ENCODE peak calls at places on chromosomes 7 and 10, in nine cellular contexts. One of them, this sample, is unnamed. For H3K4me1, the result is how much of the 10 kb centered on the place peaks cover.

GRCh38 chr10:125363776-125364175 is 203.4 kb upstream of the CTBP2 start:
- DNase-seq in GM23338: no peak
- DNase-seq in CD8-positive, alpha-beta T cell: no peak
- DNase-seq in CD4-positive, CD25-positive, alpha-beta regulatory T cell: no peak
- DNase-seq in heart left ventricle: no peak
- DNase-seq in suprapubic skin: no peak
- DNase-seq in SJSA1: no peak
- DNase-seq in A549: no peak
- DNase-seq in right atrium auricular region: no peak
- DNase-seq in this sample: no peak

GRCh38 chr7:13990319-13990983 is 985 bp upstream of the ETV1 start:
- DNase-seq in GM23338: peak
- DNase-seq in CD8-positive, alpha-beta T cell: no peak
- DNase-seq in CD4-positive, CD25-positive, alpha-beta regulatory T cell: no peak
- DNase-seq in heart left ventricle: peak
- DNase-seq in suprapubic skin: no peak
- DNase-seq in SJSA1: peak
- DNase-seq in A549: peak
- DNase-seq in right atrium auricular region: peak
- DNase-seq in this sample: peak

GRCh38 chr10:77832243-77832642 is 94.3 kb downstream of the DLG5 start:
- DNase-seq in GM23338: no peak
- DNase-seq in CD8-positive, alpha-beta T cell: peak
- DNase-seq in CD4-positive, CD25-positive, alpha-beta regulatory T cell: no peak
- DNase-seq in heart left ventricle: no peak
- DNase-seq in suprapubic skin: no peak
- DNase-seq in SJSA1: no peak
- DNase-seq in A549: no peak
- DNase-seq in right atrium auricular region: no peak
- DNase-seq in this sample: no peak

GRCh38 chr7:34315032-34315431 is 343.0 kb upstream of the NPSR1 start:
- DNase-seq in GM23338: no peak
- DNase-seq in CD8-positive, alpha-beta T cell: no peak
- DNase-seq in CD4-positive, CD25-positive, alpha-beta regulatory T cell: no peak
- DNase-seq in heart left ventricle: no peak
- DNase-seq in suprapubic skin: no peak
- DNase-seq in SJSA1: no peak
- DNase-seq in A549: peak
- DNase-seq in right atrium auricular region: no peak
- DNase-seq in this sample: no peak

GRCh38 chr7:66554326-66554725 is 74.4 kb upstream of the KCTD7 start:
- DNase-seq in GM23338: no peak
- DNase-seq in CD8-positive, alpha-beta T cell: no peak
- DNase-seq in CD4-positive, CD25-positive, alpha-beta regulatory T cell: no peak
- DNase-seq in heart left ventricle: no peak
- DNase-seq in suprapubic skin: no peak
- DNase-seq in SJSA1: no peak
- DNase-seq in A549: no peak
- DNase-seq in right atrium auricular region: no peak
- DNase-seq in this sample: no peak

GRCh38 chr10:94310369-94310768 is 52.4 kb downstream of the NOC3L start:
- DNase-seq in GM23338: no peak
- DNase-seq in CD8-positive, alpha-beta T cell: no peak
- DNase-seq in CD4-positive, CD25-positive, alpha-beta regulatory T cell: no peak
- DNase-seq in heart left ventricle: no peak
- DNase-seq in suprapubic skin: no peak
- DNase-seq in SJSA1: no peak
- DNase-seq in A549: no peak
- DNase-seq in right atrium auricular region: no peak
- DNase-seq in this sample: no peak

GRCh38 chr10:75395171-75395954 is 6.2 kb downstream of the ZNF503 start:
- DNase-seq in GM23338: peak
- DNase-seq in CD8-positive, alpha-beta T cell: no peak
- DNase-seq in CD4-positive, CD25-positive, alpha-beta regulatory T cell: no peak
- DNase-seq in heart left ventricle: peak
- DNase-seq in suprapubic skin: no peak
- DNase-seq in SJSA1: no peak
- DNase-seq in A549: peak
- DNase-seq in right atrium auricular region: peak
- DNase-seq in this sample: peak

GRCh38 chr10:74223755-74224530 is 72.9 kb downstream of the ADK start:
- DNase-seq in GM23338: no peak
- DNase-seq in CD8-positive, alpha-beta T cell: no peak
- DNase-seq in CD4-positive, CD25-positive, alpha-beta regulatory T cell: no peak
- DNase-seq in heart left ventricle: no peak
- DNase-seq in suprapubic skin: no peak
- DNase-seq in SJSA1: peak
- DNase-seq in A549: peak
- DNase-seq in right atrium auricular region: no peak
- DNase-seq in this sample: no peak

GRCh38 chr10:131934769-131935168 is 34.0 kb downstream of the PPP2R2D start:
- DNase-seq in GM23338: no peak
- DNase-seq in CD8-positive, alpha-beta T cell: no peak
- DNase-seq in CD4-positive, CD25-positive, alpha-beta regulatory T cell: no peak
- DNase-seq in heart left ventricle: no peak
- DNase-seq in suprapubic skin: no peak
- DNase-seq in SJSA1: no peak
- DNase-seq in A549: no peak
- DNase-seq in right atrium auricular region: no peak
- DNase-seq in this sample: peak

GRCh38 chr10:17003151-17003550 is 126.5 kb downstream of the CUBN start:
- DNase-seq in GM23338: no peak
- DNase-seq in CD8-positive, alpha-beta T cell: peak
- DNase-seq in CD4-positive, CD25-positive, alpha-beta regulatory T cell: peak
- DNase-seq in heart left ventricle: no peak
- DNase-seq in suprapubic skin: no peak
- DNase-seq in SJSA1: no peak
- DNase-seq in A549: no peak
- DNase-seq in right atrium auricular region: no peak
- DNase-seq in this sample: no peak

GRCh38 chr10:13346280-13346819 is 1.7 kb downstream of the SEPHS1 start:
- DNase-seq in GM23338: no peak
- DNase-seq in CD8-positive, alpha-beta T cell: no peak
- DNase-seq in CD4-positive, CD25-positive, alpha-beta regulatory T cell: no peak
- DNase-seq in heart left ventricle: peak
- DNase-seq in suprapubic skin: no peak
- DNase-seq in SJSA1: peak
- DNase-seq in A549: no peak
- DNase-seq in right atrium auricular region: no peak
- DNase-seq in this sample: no peak

DNA sequence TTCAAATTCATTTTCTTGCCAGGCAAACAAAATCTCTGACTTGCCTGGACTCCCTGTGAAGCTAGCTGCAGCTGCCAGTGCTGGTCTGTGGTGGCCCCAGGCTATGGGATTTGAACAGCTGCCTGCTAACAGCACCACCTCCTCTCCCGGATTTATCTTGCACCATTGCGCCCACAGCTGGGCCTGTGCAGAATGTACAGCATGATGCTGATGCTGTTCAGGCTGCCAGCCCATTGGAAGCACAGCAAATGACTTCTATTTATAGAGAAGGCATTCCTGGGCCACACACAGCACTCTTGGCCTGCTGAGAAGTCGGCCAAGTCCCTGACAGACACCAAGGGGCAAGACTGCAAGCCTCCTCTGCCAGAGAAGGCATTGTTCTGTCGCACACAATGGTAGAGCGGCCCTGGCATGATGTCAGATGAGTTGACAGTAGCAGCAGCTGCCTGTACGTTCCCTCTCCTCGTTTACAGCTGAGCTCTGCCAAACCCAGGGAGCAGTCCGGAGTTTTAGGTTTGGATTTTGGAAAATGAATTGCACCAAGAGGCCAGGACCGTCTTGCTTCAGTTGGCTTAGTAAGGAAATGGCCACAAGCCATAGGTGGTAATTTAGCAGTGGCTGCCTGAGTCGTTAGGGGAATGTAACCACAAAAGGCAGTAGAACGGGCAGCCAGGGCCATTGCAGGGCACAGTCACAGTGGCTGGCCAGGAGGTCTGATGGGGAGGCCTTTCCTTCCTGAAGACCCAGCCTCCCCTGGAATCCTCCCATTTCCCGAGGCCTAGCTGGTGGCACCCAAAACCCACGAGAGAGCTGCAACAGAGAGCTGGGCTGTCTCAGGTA is 38.5 kb downstream of the MTURN start:
- DNase-seq in GM23338: no peak
- DNase-seq in CD8-positive, alpha-beta T cell: no peak
- DNase-seq in CD4-positive, CD25-positive, alpha-beta regulatory T cell: no peak
- DNase-seq in heart left ventricle: peak
- DNase-seq in suprapubic skin: peak
- DNase-seq in SJSA1: peak
- DNase-seq in A549: peak
- DNase-seq in right atrium auricular region: peak
- DNase-seq in this sample: no peak
- H3K27ac ChIP-seq in GM23338: no peak
- H3K27ac ChIP-seq in CD8-positive, alpha-beta T cell: no peak
- H3K27ac ChIP-seq in CD4-positive, CD25-positive, alpha-beta regulatory T cell: no peak
- H3K27ac ChIP-seq in heart left ventricle: peak
- H3K27ac ChIP-seq in suprapubic skin: peak
- H3K27ac ChIP-seq in SJSA1: peak
- H3K27ac ChIP-seq in A549: no peak
- H3K27ac ChIP-seq in right atrium auricular region: peak
- H3K27ac ChIP-seq in this sample: peak

GRCh38 chr10:24518411-24518810 is 205.3 kb downstream of the ARHGAP21 start:
- DNase-seq in GM23338: no peak
- DNase-seq in CD8-positive, alpha-beta T cell: no peak
- DNase-seq in CD4-positive, CD25-positive, alpha-beta regulatory T cell: no peak
- DNase-seq in heart left ventricle: no peak
- DNase-seq in suprapubic skin: no peak
- DNase-seq in SJSA1: no peak
- DNase-seq in A549: no peak
- DNase-seq in right atrium auricular region: no peak
- DNase-seq in this sample: no peak

GRCh38 chr10:24519950-24520349 is 203.7 kb downstream of the ARHGAP21 start:
- DNase-seq in GM23338: peak
- DNase-seq in CD8-positive, alpha-beta T cell: peak
- DNase-seq in CD4-positive, CD25-positive, alpha-beta regulatory T cell: peak
- DNase-seq in heart left ventricle: no peak
- DNase-seq in suprapubic skin: no peak
- DNase-seq in SJSA1: no peak
- DNase-seq in A549: no peak
- DNase-seq in right atrium auricular region: no peak
- DNase-seq in this sample: no peak

GRCh38 chr10:24513155-24513554 is 210.5 kb downstream of the ARHGAP21 start:
- DNase-seq in GM23338: peak
- DNase-seq in CD8-positive, alpha-beta T cell: no peak
- DNase-seq in CD4-positive, CD25-positive, alpha-beta regulatory T cell: no peak
- DNase-seq in heart left ventricle: no peak
- DNase-seq in suprapubic skin: no peak
- DNase-seq in SJSA1: no peak
- DNase-seq in A549: peak
- DNase-seq in right atrium auricular region: no peak
- DNase-seq in this sample: no peak

GRCh38 chr10:24518981-24519597 is 204.6 kb downstream of the ARHGAP21 start:
- DNase-seq in GM23338: peak
- DNase-seq in CD8-positive, alpha-beta T cell: no peak
- DNase-seq in CD4-positive, CD25-positive, alpha-beta regulatory T cell: no peak
- DNase-seq in heart left ventricle: peak
- DNase-seq in suprapubic skin: no peak
- DNase-seq in SJSA1: peak
- DNase-seq in A549: peak
- DNase-seq in right atrium auricular region: peak
- DNase-seq in this sample: no peak

GRCh38 chr10:24515481-24515880 is 208.2 kb downstream of the ARHGAP21 start:
- DNase-seq in GM23338: no peak
- DNase-seq in CD8-positive, alpha-beta T cell: no peak
- DNase-seq in CD4-positive, CD25-positive, alpha-beta regulatory T cell: no peak
- DNase-seq in heart left ventricle: no peak
- DNase-seq in suprapubic skin: no peak
- DNase-seq in SJSA1: no peak
- DNase-seq in A549: no peak
- DNase-seq in right atrium auricular region: no peak
- DNase-seq in this sample: no peak
- H3K4me1 ChIP-seq in GM23338: under half
- H3K4me1 ChIP-seq in CD8-positive, alpha-beta T cell: under half
- H3K4me1 ChIP-seq in CD4-positive, CD25-positive, alpha-beta regulatory T cell: under half
- H3K4me1 ChIP-seq in heart left ventricle: under half
- H3K4me1 ChIP-seq in suprapubic skin: under half
- H3K4me1 ChIP-seq in SJSA1: under half
- H3K4me1 ChIP-seq in A549: under half
- H3K4me1 ChIP-seq in right atrium auricular region: under half
- H3K4me1 ChIP-seq in this sample: under half

DNA sequence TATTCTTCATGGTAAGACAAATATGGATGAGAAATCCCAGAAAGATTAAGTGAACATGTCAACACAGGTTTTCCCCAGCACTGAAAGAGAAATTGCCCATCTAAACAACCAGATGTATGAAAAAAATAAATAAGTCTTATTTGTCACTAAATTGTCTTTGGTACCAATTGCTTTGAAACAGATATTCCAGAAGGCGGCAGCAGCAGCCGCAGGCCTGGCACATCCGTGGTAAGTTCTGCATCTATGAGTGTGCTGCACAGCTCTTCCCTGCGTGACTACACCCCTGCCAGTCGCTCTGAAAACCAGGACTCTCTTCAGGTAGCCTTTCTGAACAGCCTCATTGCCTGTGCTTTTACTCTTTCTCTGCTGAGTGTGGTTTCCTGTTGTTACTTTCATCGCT is 49.7 kb upstream of the GATAD1 start:
- DNase-seq in GM23338: no peak
- DNase-seq in CD8-positive, alpha-beta T cell: no peak
- DNase-seq in CD4-positive, CD25-positive, alpha-beta regulatory T cell: no peak
- DNase-seq in heart left ventricle: no peak
- DNase-seq in suprapubic skin: no peak
- DNase-seq in SJSA1: no peak
- DNase-seq in A549: no peak
- DNase-seq in right atrium auricular region: no peak
- DNase-seq in this sample: no peak
- H3K4me3 ChIP-seq in GM23338: no peak
- H3K4me3 ChIP-seq in CD8-positive, alpha-beta T cell: no peak
- H3K4me3 ChIP-seq in CD4-positive, CD25-positive, alpha-beta regulatory T cell: no peak
- H3K4me3 ChIP-seq in heart left ventricle: no peak
- H3K4me3 ChIP-seq in suprapubic skin: no peak
- H3K4me3 ChIP-seq in SJSA1: no peak
- H3K4me3 ChIP-seq in A549: no peak
- H3K4me3 ChIP-seq in right atrium auricular region: no peak
- H3K4me3 ChIP-seq in this sample: no peak

DNA sequence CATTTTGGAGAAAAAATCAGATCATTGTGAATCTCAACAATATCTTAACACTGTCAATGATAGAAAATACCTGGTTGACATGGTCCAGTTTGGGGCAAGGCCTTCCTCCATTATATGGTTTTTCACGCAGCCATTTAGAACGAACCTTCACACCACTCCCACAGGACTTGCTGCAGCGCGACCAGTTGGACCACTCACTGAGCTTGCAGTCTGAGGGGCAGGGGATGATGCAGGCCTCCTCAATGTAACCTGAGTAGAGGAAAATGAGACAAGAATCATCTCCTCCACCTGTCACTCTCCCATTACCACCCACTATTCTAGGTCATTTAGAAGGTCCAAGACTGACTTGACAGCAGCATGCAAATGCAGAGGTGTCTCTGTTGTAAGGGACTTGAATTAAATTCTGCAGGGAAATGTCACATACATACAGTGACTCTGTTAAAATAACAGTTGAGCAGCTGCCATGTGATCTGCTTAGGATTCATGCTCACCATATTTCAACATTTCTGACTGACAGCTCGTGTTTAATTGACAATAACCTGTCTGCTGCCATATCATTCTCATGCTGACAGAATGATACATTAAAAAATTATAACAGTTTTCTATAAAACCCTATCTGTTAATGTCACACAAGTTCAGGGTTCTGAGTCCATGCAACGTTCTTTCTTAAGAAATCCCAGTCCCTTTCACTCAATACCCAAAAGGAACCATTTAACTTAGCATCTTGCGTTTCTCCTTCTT is 403.0 kb downstream of the THSD7A start:
- DNase-seq in GM23338: peak
- DNase-seq in CD8-positive, alpha-beta T cell: no peak
- DNase-seq in CD4-positive, CD25-positive, alpha-beta regulatory T cell: no peak
- DNase-seq in heart left ventricle: no peak
- DNase-seq in suprapubic skin: no peak
- DNase-seq in SJSA1: no peak
- DNase-seq in A549: no peak
- DNase-seq in right atrium auricular region: no peak
- DNase-seq in this sample: no peak
- H3K27ac ChIP-seq in GM23338: no peak
- H3K27ac ChIP-seq in CD8-positive, alpha-beta T cell: no peak
- H3K27ac ChIP-seq in CD4-positive, CD25-positive, alpha-beta regulatory T cell: no peak
- H3K27ac ChIP-seq in heart left ventricle: no peak
- H3K27ac ChIP-seq in suprapubic skin: no peak
- H3K27ac ChIP-seq in SJSA1: no peak
- H3K27ac ChIP-seq in A549: no peak
- H3K27ac ChIP-seq in right atrium auricular region: no peak
- H3K27ac ChIP-seq in this sample: no peak